ENCODE peak calls at places on chromosome 5, in four cellular contexts. G is tibial nerve, R is SJSA1, S is RWPE2. H is an unnamed sample.

GRCh38 chr5:5291357-5291756 is 131.1 kb upstream of the ICE1 start:
- DNase-seq in G (no peak), R (no peak), S (no peak), H (no peak)

GRCh38 chr5:134174841-134175839 is 1.6 kb downstream of the SKP1 start:
- DNase-seq in G (no peak), R (peak), S (no peak), H (no peak)

GRCh38 chr5:146516151-146516475 is at the start of gene GPR151:
- DNase-seq in G (no peak), R (no peak), S (no peak), H (no peak)

GRCh38 chr5:111072949-111073682 is 1.6 kb downstream of the TSLP start:
- DNase-seq in G (no peak), R (peak), S (peak), H (peak)

GRCh38 chr5:39986614-39987013 is 561.8 kb upstream of the DAB2 start:
- DNase-seq in G (no peak), R (no peak), S (no peak), H (no peak)

GRCh38 chr5:173663810-173664526 is 47.5 kb upstream of the BOD1 start:
- DNase-seq in G (no peak), R (no peak), S (no peak), H (peak)

GRCh38 chr5:57845025-57845424 is 362.4 kb upstream of the ACTBL2 start:
- DNase-seq in G (no peak), R (no peak), S (no peak), H (no peak)

GRCh38 chr5:160547061-160547460 is 125.4 kb downstream of the PTTG1 start:
- DNase-seq in G (no peak), R (no peak), S (no peak), H (no peak)

GRCh38 chr5:52665544-52665943 is 122.2 kb upstream of the ITGA1 start:
- DNase-seq in G (no peak), R (no peak), S (no peak), H (no peak)

GRCh38 chr5:104189031-104189430 is 626.4 kb upstream of the NUDT12 start:
- DNase-seq in G (no peak), R (no peak), S (no peak), H (no peak)

GRCh38 chr5:135851186-135851906 is 16.9 kb downstream of the SLC25A48 start:
- DNase-seq in G (no peak), R (no peak), S (peak), H (no peak)

GRCh38 chr5:72510610-72511121 is 3.5 kb upstream of the ZNF366 start:
- DNase-seq in G (no peak), R (peak), S (no peak), H (peak)

GRCh38 chr5:41539454-41539853 is 29.1 kb upstream of the PLCXD3 start:
- DNase-seq in G (no peak), R (no peak), S (no peak), H (no peak)

GRCh38 chr5:122291000-122291592 is 20.9 kb upstream of the SNCAIP start:
- DNase-seq in G (no peak), R (peak), S (no peak), H (no peak)

GRCh38 chr5:108728566-108729305 is 19.0 kb upstream of the FER start:
- DNase-seq in G (no peak), R (no peak), S (no peak), H (peak)

GRCh38 chr5:141734501-141735231 is 52.6 kb upstream of the ARAP3 start:
- DNase-seq in G (no peak), R (peak), S (peak), H (no peak)

GRCh38 chr5:14706615-14707021 is 42.1 kb downstream of the OTULIN start:
- DNase-seq in G (no peak), R (peak), S (no peak), H (no peak)

GRCh38 chr5:66769839-66770617 is 173.8 kb downstream of the MAST4 start:
- DNase-seq in G (no peak), R (no peak), S (no peak), H (no peak)

GRCh38 chr5:79560774-79561524 is 47.0 kb upstream of the HOMER1 start:
- DNase-seq in G (no peak), R (no peak), S (no peak), H (no peak)

GRCh38 chr5:132827943-132828673 is 2.3 kb downstream of the SHROOM1 start:
- DNase-seq in G (no peak), R (no peak), S (no peak), H (no peak)

GRCh38 chr5:1867114-1867814 is 15.5 kb downstream of the IRX4 start:
- DNase-seq in G (no peak), R (no peak), S (no peak), H (peak)

GRCh38 chr5:40799248-40799647 is 1.1 kb upstream of the PRKAA1 start:
- DNase-seq in G (no peak), R (no peak), S (no peak), H (no peak)

GRCh38 chr5:179266291-179267070 is 78.8 kb downstream of the ADAMTS2 start:
- DNase-seq in G (no peak), R (no peak), S (peak), H (peak)

GRCh38 chr5:14399054-14399657 is 182.4 kb upstream of the OTULINL start:
- DNase-seq in G (no peak), R (peak), S (no peak), H (no peak)

GRCh38 chr5:54611290-54611951 is 93.9 kb downstream of the SNX18 start:
- DNase-seq in G (no peak), R (peak), S (no peak), H (no peak)
- H3K27ac ChIP-seq in G (no peak), R (peak), S (no peak), H (no peak)

DNA sequence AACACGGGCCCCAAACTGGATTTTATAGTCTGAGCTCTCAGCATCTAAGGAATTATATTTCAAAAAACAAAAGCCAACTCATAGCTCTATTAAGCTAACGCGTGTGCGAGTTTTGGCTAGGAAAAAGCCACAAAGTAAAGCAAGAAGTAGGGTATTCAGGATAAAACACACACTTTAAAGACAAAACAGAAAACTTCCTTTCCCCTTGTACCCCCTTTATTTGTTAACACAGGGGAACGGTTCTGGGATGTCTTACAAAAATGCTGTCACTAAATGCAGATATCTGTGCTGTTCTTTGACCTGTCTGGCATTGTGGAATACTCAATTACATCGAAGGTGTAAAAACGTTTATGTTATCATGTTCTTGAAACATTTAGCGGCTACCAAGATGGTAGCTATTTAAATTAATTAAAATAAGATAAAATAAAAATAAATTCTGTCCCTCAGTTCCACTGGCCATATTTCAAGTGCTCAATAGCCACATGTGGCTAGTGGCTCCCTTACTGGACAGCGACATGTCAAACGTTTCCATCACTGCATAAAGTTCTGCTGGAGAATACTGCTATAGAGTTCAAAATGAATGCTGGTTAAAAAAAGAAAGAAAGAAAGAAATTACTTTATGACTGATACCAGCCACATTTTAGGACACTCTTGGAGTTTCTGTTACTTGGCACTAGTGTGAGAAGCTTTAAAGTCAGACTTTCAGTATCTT is 7.2 kb upstream of the MEF2C start:
- DNase-seq in G (no peak), R (no peak), S (no peak), H (no peak)
- H3K27ac ChIP-seq in G (peak), R (no peak), S (no peak), H (peak)

GRCh38 chr5:131417240-131417869 is 153.5 kb downstream of the CDC42SE2 start:
- DNase-seq in G (peak), R (peak), S (no peak), H (peak)
- H3K27ac ChIP-seq in G (no peak), R (no peak), S (no peak), H (no peak)

GRCh38 chr5:9928266-9928750 is 298.2 kb upstream of the TAS2R1 start:
- DNase-seq in G (no peak), R (no peak), S (no peak), H (no peak)

GRCh38 chr5:9927521-9927997 is 297.4 kb upstream of the TAS2R1 start:
- DNase-seq in G (no peak), R (peak), S (no peak), H (no peak)

GRCh38 chr5:9927106-9927505 is 297.0 kb upstream of the TAS2R1 start:
- DNase-seq in G (no peak), R (peak), S (no peak), H (no peak)

GRCh38 chr5:9922719-9923118 is 292.6 kb upstream of the TAS2R1 start:
- DNase-seq in G (no peak), R (no peak), S (no peak), H (no peak)

DNA sequence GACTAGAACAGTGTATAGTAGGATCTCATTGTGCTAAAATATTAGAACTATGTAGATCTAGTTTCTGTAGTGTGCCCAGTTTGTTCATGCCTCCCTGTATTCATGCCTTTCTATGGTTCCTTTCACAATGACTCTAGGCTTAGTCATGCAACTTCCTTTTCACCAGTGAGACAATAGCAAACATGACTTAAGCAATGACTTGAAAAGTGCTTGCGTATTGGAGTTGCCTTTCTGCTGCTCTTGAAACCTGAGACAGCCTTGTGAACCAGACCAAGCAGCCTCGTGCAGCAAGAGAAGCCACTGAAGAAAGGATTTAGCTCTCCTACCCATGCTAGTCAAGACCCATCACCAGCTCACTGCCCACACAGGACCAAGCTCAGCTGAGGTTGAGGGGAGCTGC is 294.5 kb upstream of the TAS2R1 start:
- DNase-seq in G (no peak), R (peak), S (peak), H (no peak)
- H3K27ac ChIP-seq in G (no peak), R (peak), S (peak), H (no peak)

GRCh38 chr5:59107692-59108091 is 524.8 kb downstream of the RAB3C start:
- DNase-seq in G (no peak), R (no peak), S (no peak), H (no peak)

GRCh38 chr5:59103303-59103702 is 520.4 kb downstream of the RAB3C start:
- DNase-seq in G (no peak), R (peak), S (no peak), H (no peak)

GRCh38 chr5:59100875-59101274 is 518.0 kb downstream of the RAB3C start:
- DNase-seq in G (no peak), R (no peak), S (no peak), H (no peak)

GRCh38 chr5:59102437-59102836 is 519.6 kb downstream of the RAB3C start:
- DNase-seq in G (no peak), R (no peak), S (no peak), H (no peak)

GRCh38 chr5:59104400-59105117 is 521.7 kb downstream of the RAB3C start:
- DNase-seq in G (no peak), R (no peak), S (no peak), H (no peak)
- H3K27ac ChIP-seq in G (no peak), R (no peak), S (no peak), H (no peak)

DNA sequence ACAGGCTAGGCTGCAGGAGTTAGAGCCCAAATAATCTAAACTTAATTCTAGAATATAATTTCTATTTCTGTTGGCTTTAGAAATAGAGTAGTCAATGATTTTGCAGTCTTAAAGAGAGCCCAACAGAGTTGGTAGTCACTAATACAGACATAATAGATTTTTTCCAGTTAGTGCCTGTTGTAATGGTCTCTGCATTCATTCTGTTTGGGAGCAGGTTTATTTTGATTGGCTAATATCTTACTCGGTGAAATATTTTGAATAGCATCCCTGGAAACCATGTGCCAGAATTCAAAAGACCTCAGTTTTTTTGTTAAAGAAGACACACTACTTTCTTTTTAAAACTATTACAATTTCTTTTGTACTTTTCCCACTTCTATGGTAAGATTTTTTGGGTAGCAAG is 107.2 kb downstream of the RASGRF2 start:
- DNase-seq in G (no peak), R (no peak), S (no peak), H (no peak)
- H3K27ac ChIP-seq in G (no peak), R (no peak), S (no peak), H (no peak)

GRCh38 chr5:172454355-172455086 is at the start of gene SH3PXD2B:
- DNase-seq in G (no peak), R (peak), S (peak), H (peak)

GRCh38 chr5:172453986-172454354 is 355 bp downstream of the SH3PXD2B start:
- DNase-seq in G (no peak), R (peak), S (peak), H (no peak)

GRCh38 chr5:172455087-172455381 is 709 bp upstream of the SH3PXD2B start:
- DNase-seq in G (no peak), R (no peak), S (peak), H (no peak)

GRCh38 chr5:172455511-172456061 is 1.3 kb upstream of the SH3PXD2B start:
- DNase-seq in G (no peak), R (no peak), S (peak), H (no peak)

GRCh38 chr5:172456076-172456800 is 1.9 kb upstream of the SH3PXD2B start:
- DNase-seq in G (no peak), R (no peak), S (peak), H (no peak)
- H3K27ac ChIP-seq in G (no peak), R (no peak), S (no peak), H (peak)